ENCODE peak calls at places on chromosomes 13 and 19, in ten cellular contexts. K, C, O, T, S, F, H, U, A and Q are unnamed samples.

GRCh38 chr13:66751691-66752090 is 478.4 kb downstream of the PCDH9 start:
- DNase-seq in K (no peak), C (no peak), O (no peak), T (no peak), S (no peak), F (no peak), H (no peak), U (no peak), A (no peak), Q (no peak)

GRCh38 chr13:30142502-30143211 is 164.7 kb downstream of the KATNAL1 start:
- DNase-seq in K (no peak), C (no peak), O (no peak), T (peak; percentile 65), S (no peak), F (peak; percentile 97), H (peak; percentile 99), U (no peak), A (peak; percentile 92), Q (no peak)

GRCh38 chr13:66367356-66367755 is 862.8 kb downstream of the PCDH9 start:
- DNase-seq in K (no peak), C (no peak), O (no peak), T (no peak), S (no peak), F (no peak), H (no peak), U (no peak), A (peak; percentile 17), Q (no peak)

GRCh38 chr13:41296879-41297646 is 14.0 kb upstream of the NAA16 start:
- DNase-seq in K (no peak), C (no peak), O (no peak), T (no peak), S (no peak), F (no peak), H (no peak), U (no peak), A (no peak), Q (no peak)

GRCh38 chr19:47107201-47107952 is 6.2 kb downstream of the ZC3H4 start:
- DNase-seq in K (peak; percentile 24), C (no peak), O (no peak), T (no peak), S (no peak), F (peak; percentile 44), H (no peak), U (no peak), A (no peak), Q (no peak)

GRCh38 chr13:102311433-102311796 is 90.4 kb downstream of the FGF14 start:
- DNase-seq in K (no peak), C (no peak), O (no peak), T (no peak), S (no peak), F (no peak), H (no peak), U (no peak), A (no peak), Q (no peak)

GRCh38 chr19:48836089-48837017 is at the start of gene HSD17B14:
- DNase-seq in K (no peak), C (no peak), O (no peak), T (no peak), S (no peak), F (peak; percentile 17), H (no peak), U (no peak), A (no peak), Q (peak; percentile 83)

GRCh38 chr19:3683405-3683865 is 16.8 kb downstream of the PIP5K1C start:
- DNase-seq in K (no peak), C (no peak), O (no peak), T (no peak), S (no peak), F (peak; percentile 54), H (no peak), U (no peak), A (peak; percentile 80), Q (no peak)

GRCh38 chr19:48873476-48874308 is 1.5 kb downstream of the PPP1R15A start:
- DNase-seq in K (no peak), C (no peak), O (no peak), T (no peak), S (no peak), F (no peak), H (no peak), U (no peak), A (no peak), Q (no peak)

GRCh38 chr19:11375143-11375948 is 880 bp downstream of the SWSAP1 start:
- DNase-seq in K (peak; percentile 24), C (peak; percentile 49), O (peak; percentile 63), T (no peak), S (peak; percentile 65), F (no peak), H (no peak), U (peak; percentile 76), A (peak; percentile 46), Q (peak; percentile 83)